ENCODE peak calls at places on chromosomes 7 and 10, in eight cellular contexts. E, B, T, I, V, R, G and U are unnamed samples.
A peak's percentile ranks its signal among the peaks of the same experiment; 100 is the strongest.

GRCh38 chr7:141915565-141915964 is 634 bp upstream of the OR9A4 start:
- DNase-seq in G (no peak), R (peak; percentile 53), V (no peak), B (no peak), I (no peak), T (no peak), E (no peak), U (no peak)

GRCh38 chr7:144057954-144058353 is 9.2 kb downstream of the OR2A5 start:
- DNase-seq in E (no peak), V (no peak), I (no peak), R (no peak), T (no peak), B (no peak), G (no peak), U (no peak)

GRCh38 chr10:79229830-79230562 is 117.3 kb upstream of the PPIF start:
- DNase-seq in R (peak; percentile 89), I (no peak), G (no peak), B (peak; percentile 61), T (no peak), E (no peak), V (no peak), U (no peak)

GRCh38 chr10:29479081-29479917 is 155.5 kb downstream of the SVIL start:
- DNase-seq in T (no peak), G (no peak), E (no peak), I (no peak), B (no peak), R (no peak), V (no peak), U (no peak)

GRCh38 chr10:114022292-114022691 is 21.4 kb upstream of the ADRB1 start:
- DNase-seq in G (no peak), B (no peak), E (no peak), I (no peak), T (no peak), V (peak; percentile 22), R (no peak), U (no peak)

GRCh38 chr10:131980757-131981428 is 830 bp downstream of the BNIP3 start:
- DNase-seq in V (no peak), G (no peak), I (no peak), B (no peak), R (peak; percentile 84), T (no peak), E (no peak), U (no peak)

GRCh38 chr10:103053659-103054581 is 135.8 kb downstream of the CNNM2 start:
- DNase-seq in T (no peak), B (peak; percentile 36), E (peak; percentile 70), I (peak; percentile 69), V (peak; percentile 89), G (peak; percentile 61), R (peak; percentile 85), U (no peak)

GRCh38 chr7:36910401-36910800 is 186.1 kb upstream of the AOAH start:
- DNase-seq in E (no peak), T (no peak), B (no peak), R (peak; percentile 4), G (no peak), I (no peak), V (peak; percentile 82), U (no peak)

GRCh38 chr7:23426876-23427275 is 43.4 kb downstream of the IGF2BP3 start:
- DNase-seq in R (no peak), V (no peak), I (no peak), E (no peak), T (no peak), B (no peak), G (no peak), U (no peak)

GRCh38 chr7:376306-376969 is 86.5 kb downstream of the FOXL3 start:
- DNase-seq in R (peak; percentile 54), V (no peak), I (no peak), G (peak; percentile 12), B (no peak), E (no peak), T (no peak), U (no peak)

GRCh38 chr10:8137726-8138125 is 83.2 kb downstream of the GATA3 start:
- DNase-seq in R (no peak), E (no peak), V (no peak), G (no peak), I (no peak), T (no peak), B (no peak), U (no peak)

GRCh38 chr7:95999481-95999880 is 227.1 kb downstream of the DYNC1I1 start:
- DNase-seq in I (no peak), T (no peak), R (no peak), V (no peak), E (no peak), G (no peak), B (no peak), U (no peak)

GRCh38 chr7:48244902-48245301 is 73.6 kb downstream of the ABCA13 start:
- DNase-seq in V (peak; percentile 1), I (no peak), G (no peak), T (no peak), R (no peak), B (no peak), E (no peak), U (no peak)

GRCh38 chr10:97072851-97073665 is 112.7 kb downstream of the SLIT1 start:
- DNase-seq in B (peak; percentile 96), V (peak; percentile 89), R (peak; percentile 97), E (peak; percentile 86), I (peak; percentile 61), G (peak; percentile 63), T (no peak), U (peak; percentile 51)

GRCh38 chr7:36391436-36392198 is 2.0 kb downstream of the ANLN start:
- DNase-seq in G (no peak), R (no peak), B (no peak), E (no peak), I (peak; percentile 31), T (no peak), V (no peak), U (no peak)

GRCh38 chr7:73738220-73738611 is 386 bp downstream of the ABHD11 start:
- DNase-seq in I (peak; percentile 28), B (peak; percentile 26), T (peak; percentile 82), V (peak; percentile 60), R (peak; percentile 90), G (peak; percentile 63), E (peak; percentile 87), U (no peak)

GRCh38 chr10:16155761-16156322 is 281.0 kb upstream of the PTER start:
- DNase-seq in T (no peak), V (peak; percentile 18), I (no peak), R (peak; percentile 49), B (no peak), E (no peak), G (no peak), U (no peak)

GRCh38 chr10:11014671-11015141 is 3.0 kb upstream of the CELF2 start:
- DNase-seq in T (no peak), R (no peak), V (peak; percentile 60), B (no peak), G (no peak), E (no peak), I (no peak), U (no peak)

GRCh38 chr7:156642306-156643045 is 1.9 kb downstream of the RNF32 start:
- DNase-seq in B (no peak), I (no peak), R (no peak), V (no peak), G (no peak), E (no peak), T (no peak), U (no peak)

GRCh38 chr7:142856565-142857245 is 1.8 kb downstream of the EPHB6 start:
- DNase-seq in E (no peak), R (no peak), V (no peak), T (no peak), G (no peak), I (no peak), B (no peak), U (no peak)

GRCh38 chr7:24737281-24737680 is 20.0 kb downstream of the GSDME start:
- DNase-seq in E (no peak), T (no peak), R (no peak), G (no peak), I (no peak), V (no peak), B (no peak), U (no peak)

GRCh38 chr10:78952686-78953085 is 116.1 kb upstream of the ZMIZ1 start:
- DNase-seq in E (peak; percentile 69), T (no peak), R (no peak), V (no peak), I (no peak), G (peak; percentile 56), B (no peak), U (no peak)

GRCh38 chr7:30522163-30522562 is 17.5 kb upstream of the GGCT start:
- DNase-seq in I (no peak), G (no peak), E (no peak), V (no peak), B (no peak), R (no peak), T (no peak), U (no peak)

GRCh38 chr7:99296471-99296870 is 23.8 kb downstream of the MYH16 start:
- DNase-seq in R (peak; percentile 63), E (no peak), B (no peak), G (no peak), T (no peak), V (no peak), I (no peak), U (no peak)

GRCh38 chr7:111083423-111083822 is 7.5 kb upstream of the LRRN3 start:
- DNase-seq in E (no peak), V (no peak), R (no peak), G (no peak), B (no peak), I (peak; percentile 74), T (no peak), U (no peak)

GRCh38 chr7:37211097-37211496 is 237.6 kb downstream of the ELMO1 start:
- DNase-seq in T (no peak), B (no peak), E (peak; percentile 19), V (no peak), I (no peak), G (peak; percentile 57), R (no peak), U (no peak)

GRCh38 chr7:74203157-74203556 is 6.6 kb upstream of the LAT2 start:
- DNase-seq in B (no peak), T (no peak), G (no peak), E (peak; percentile 55), R (peak; percentile 70), V (peak; percentile 53), I (no peak), U (no peak)